ENCODE peak calls at places on chromosomes 4 and X, in seven cellular contexts. F is transverse colon, O is renal cortical epithelial cell, U is AML-193, H is mammary epithelial cell, M is cardiac muscle cell, Z is pons. K is an unnamed sample.

GRCh38 chr4:76969493-76969892 is 19.9 kb downstream of the SEPTIN11 start:
- DNase-seq in Z (no peak), M (no peak), H (no peak), F (no peak), O (peak), U (no peak), K (no peak)

GRCh38 chrX:141669689-141670088 is 28.9 kb downstream of the SPANXD start:
- DNase-seq in M (no peak), H (no peak), O (peak), F (no peak), Z (no peak), U (no peak), K (no peak)

GRCh38 chr4:6019316-6020263 is 1.4 kb upstream of the C4orf50 start:
- DNase-seq in M (peak), Z (peak), O (peak), H (no peak), F (peak), U (peak), K (peak)

GRCh38 chr4:169059294-169060201 is 49.5 kb upstream of the CBR4 start:
- DNase-seq in H (no peak), O (no peak), F (no peak), M (no peak), Z (no peak), U (no peak), K (no peak)

GRCh38 chrX:20274121-20274520 is 7.4 kb upstream of the RPS6KA3 start:
- DNase-seq in F (no peak), Z (no peak), U (no peak), H (no peak), M (no peak), O (no peak), K (no peak)

GRCh38 chr4:150211821-150212445 is 133.7 kb downstream of the DCLK2 start:
- DNase-seq in U (no peak), O (no peak), F (no peak), M (no peak), H (no peak), Z (no peak), K (no peak)

GRCh38 chrX:29661290-29661689 is 554.1 kb upstream of the MAGEB2 start:
- DNase-seq in M (no peak), F (no peak), O (no peak), Z (no peak), U (no peak), H (peak), K (no peak)

GRCh38 chr4:98447648-98448047 is 186.5 kb downstream of the RAP1GDS1 start:
- DNase-seq in M (peak), F (peak), H (peak), U (no peak), Z (no peak), O (no peak), K (no peak)

GRCh38 chrX:68685722-68686683 is 38.5 kb downstream of the STARD8 start:
- DNase-seq in Z (no peak), U (no peak), H (peak), M (peak), F (peak), O (peak), K (no peak)

GRCh38 chr4:179467890-179468289 is 2025.7 kb upstream of the AGA start:
- DNase-seq in H (no peak), U (no peak), Z (no peak), F (no peak), O (no peak), M (no peak), K (no peak)

GRCh38 chr4:576991-577498 is 950 bp upstream of the TMEM271 start:
- DNase-seq in Z (no peak), H (no peak), O (no peak), M (no peak), F (no peak), U (no peak), K (no peak)

GRCh38 chrX:100649550-100650356 is 5.8 kb downstream of the SRPX2 start:
- DNase-seq in H (peak), F (peak), M (peak), O (peak), U (no peak), Z (peak), K (no peak)

GRCh38 chrX:5113128-5113527 is 1115.5 kb downstream of the NLGN4X start:
- DNase-seq in Z (peak), F (no peak), H (peak), U (peak), M (peak), O (peak), K (no peak)

GRCh38 chr4:3300198-3300671 is 7.4 kb downstream of the RGS12 start:
- DNase-seq in U (no peak), M (peak), Z (no peak), H (no peak), O (no peak), F (no peak), K (no peak)

GRCh38 chr4:139761461-139761860 is 95.8 kb downstream of the MGST2 start:
- DNase-seq in U (no peak), F (no peak), Z (no peak), H (peak), M (no peak), O (peak), K (peak)

GRCh38 chr4:101188906-101189305 is 158.4 kb downstream of the PPP3CA start:
- DNase-seq in U (no peak), O (no peak), M (no peak), F (no peak), H (no peak), Z (no peak), K (no peak)

GRCh38 chr4:112854420-112854819 is 195.0 kb upstream of the ANK2 start:
- DNase-seq in O (peak), M (no peak), U (no peak), H (no peak), F (no peak), Z (no peak), K (no peak)

GRCh38 chr4:6561173-6561516 is 13.8 kb upstream of the MAN2B2 start:
- DNase-seq in O (no peak), Z (no peak), H (no peak), U (no peak), F (no peak), M (no peak), K (no peak)

GRCh38 chrX:10433296-10433965 is 187.0 kb downstream of the MID1 start:
- DNase-seq in U (no peak), O (no peak), Z (no peak), H (no peak), F (no peak), M (no peak), K (no peak)

GRCh38 chrX:101206471-101206870 is 13.1 kb upstream of the DRP2 start:
- DNase-seq in F (no peak), U (peak), O (peak), H (peak), Z (peak), M (peak), K (no peak)

GRCh38 chrX:131067216-131067615 is 9.1 kb downstream of the ARHGAP36 start:
- DNase-seq in U (no peak), O (no peak), M (no peak), Z (no peak), H (no peak), F (no peak), K (no peak)

GRCh38 chr4:182806259-182807252 is 110.6 kb downstream of the DCTD start:
- DNase-seq in Z (peak), O (peak), M (peak), H (peak), U (peak), F (peak), K (peak)

GRCh38 chrX:119692241-119693031 is 532 bp downstream of the SEPTIN6 start:
- DNase-seq in H (peak), U (peak), O (no peak), F (peak), Z (no peak), M (peak), K (no peak)

GRCh38 chr4:119302073-119302832 is 19.7 kb downstream of the FABP2 start:
- DNase-seq in U (no peak), M (no peak), H (no peak), O (no peak), F (no peak), Z (no peak), K (no peak)

GRCh38 chrX:30893206-30893605 is 4.2 kb upstream of the TAB3 start:
- DNase-seq in Z (no peak), M (no peak), H (peak), O (peak), F (no peak), U (no peak), K (no peak)

GRCh38 chrX:11408783-11409182 is 115.6 kb downstream of the AMELX start:
- DNase-seq in U (no peak), F (no peak), O (no peak), Z (no peak), M (no peak), H (no peak), K (no peak)

K was measured in GM12891.